ENCODE peak calls at places on chromosomes 6 and 20, in six cellular contexts. O is breast epithelium, L is H54, T is body of pancreas, Q is GM12878, S is gastrocnemius medialis. W is an unnamed sample.

GRCh38 chr6:20280288-20280621 is 68.0 kb upstream of the MBOAT1 start:
- DNase-seq in O (no peak), L (no peak), T (no peak), Q (no peak), S (no peak), W (no peak)

GRCh38 chr6:2478200-2478599 is 232.8 kb upstream of the GMDS start:
- DNase-seq in O (no peak), L (no peak), T (no peak), Q (no peak), S (no peak), W (no peak)

GRCh38 chr20:7151666-7152065 is 384.2 kb downstream of the BMP2 start:
- DNase-seq in O (no peak), L (no peak), T (no peak), Q (no peak), S (no peak), W (no peak)

GRCh38 chr6:169289671-169290408 is 36.2 kb upstream of the THBS2 start:
- DNase-seq in O (no peak), L (no peak), T (no peak), Q (no peak), S (peak), W (no peak)

GRCh38 chr6:42359021-42359420 is 92.7 kb downstream of the TRERF1 start:
- DNase-seq in O (no peak), L (peak), T (no peak), Q (no peak), S (no peak), W (no peak)

GRCh38 chr6:54624779-54625178 is 221.8 kb upstream of the FAM83B start:
- DNase-seq in O (no peak), L (no peak), T (no peak), Q (no peak), S (no peak), W (no peak)

GRCh38 chr6:7979831-7980230 is 69.2 kb upstream of the TXNDC5 start:
- DNase-seq in O (no peak), L (no peak), T (no peak), Q (no peak), S (no peak), W (no peak)

GRCh38 chr6:107667790-107668189 is 156.3 kb downstream of the SCML4 start:
- DNase-seq in O (no peak), L (no peak), T (no peak), Q (no peak), S (peak), W (no peak)

GRCh38 chr6:26031151-26031594 is 56.1 kb upstream of the HFE start:
- DNase-seq in O (no peak), L (no peak), T (no peak), Q (no peak), S (no peak), W (no peak)
- TF ChIP-seq POLR2A in O (no peak), L (no peak), T (no peak), Q (no peak), S (no peak), W (no peak)

GRCh38 chr6:125301435-125302391 is at the start of gene HDDC2:
- DNase-seq in O (peak), L (peak), T (peak), Q (no peak), S (peak), W (peak)
- TF ChIP-seq POLR2A in O (no peak), L (peak), T (peak), Q (peak), S (peak), W (no peak)

GRCh38 chr20:50068041-50068651 is 44.8 kb downstream of the UBE2V1 start:
- DNase-seq in O (no peak), L (no peak), T (no peak), Q (no peak), S (no peak), W (no peak)

GRCh38 chr20:50073500-50073899 is 39.5 kb downstream of the UBE2V1 start:
- DNase-seq in O (no peak), L (no peak), T (no peak), Q (no peak), S (no peak), W (peak)

GRCh38 chr20:50070361-50070760 is 42.6 kb downstream of the UBE2V1 start:
- DNase-seq in O (no peak), L (no peak), T (no peak), Q (no peak), S (no peak), W (peak)

GRCh38 chr20:50067461-50067860 is 45.5 kb downstream of the UBE2V1 start:
- DNase-seq in O (no peak), L (no peak), T (no peak), Q (no peak), S (no peak), W (no peak)

DNA sequence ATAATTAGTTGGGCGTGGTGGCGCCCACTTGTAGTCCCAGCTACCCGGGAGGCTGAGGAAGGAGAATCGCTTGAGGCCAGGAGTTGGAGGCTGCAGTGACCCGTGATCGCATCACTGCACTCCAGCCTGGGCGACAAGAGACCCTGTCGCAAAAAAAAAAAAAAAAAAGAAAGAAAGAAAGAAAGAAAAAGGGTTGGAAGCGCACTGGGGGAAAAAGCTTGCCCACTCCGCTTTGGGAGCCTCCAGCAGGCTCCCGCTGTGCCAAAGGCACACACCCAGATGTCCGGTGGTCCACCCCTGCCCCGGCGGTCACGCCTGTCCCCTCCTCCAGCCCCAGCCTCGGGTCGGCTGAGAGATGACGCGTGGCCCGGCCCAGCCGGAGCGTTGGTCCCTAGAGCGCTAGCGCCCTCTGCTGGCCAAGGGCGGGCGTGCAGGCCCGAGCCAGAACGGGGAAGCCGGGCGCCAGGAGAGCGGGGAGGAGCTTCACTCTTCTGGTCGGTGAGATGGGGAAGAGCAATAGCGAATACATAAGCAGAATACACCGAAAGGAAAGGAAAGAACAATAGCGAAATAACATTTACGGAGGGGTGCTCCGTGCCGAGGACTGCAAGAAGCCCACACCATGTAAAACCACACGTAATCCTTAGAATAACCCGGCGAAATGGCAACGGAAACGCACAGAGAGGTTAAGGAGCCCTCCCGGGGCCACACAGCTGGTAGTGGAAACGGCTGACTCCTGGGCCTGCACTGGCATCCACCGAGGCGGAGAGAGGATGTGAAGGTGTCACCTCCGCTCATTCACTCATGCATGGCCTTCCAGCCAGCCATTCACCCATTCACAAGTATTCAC is 41.7 kb downstream of the UBE2V1 start:
- DNase-seq in O (peak), L (peak), T (peak), Q (no peak), S (peak), W (peak)
- TF ChIP-seq POLR2A in O (no peak), L (no peak), T (no peak), Q (no peak), S (no peak), W (no peak)

GRCh38 chr20:34516038-34516873 is at the start of gene DYNLRB1:
- DNase-seq in O (peak), L (peak), T (peak), Q (peak), S (peak), W (peak)
- TF ChIP-seq POLR2A in O (peak), L (peak), T (peak), Q (peak), S (peak), W (peak)

W was measured in spleen.